ENCODE peak calls at places on chromosomes 12 and 14, in four cellular contexts. U is heart left ventricle, P is A549, V is cardiac muscle cell. K is an unnamed sample.

GRCh38 chr12:65740873-65741600 is 83.2 kb upstream of the HMGA2 start:
- DNase-seq in V (peak), P (peak), U (peak), K (peak)

GRCh38 chr12:70724444-70724843 is 87.2 kb upstream of the PTPRB start:
- DNase-seq in V (peak), U (no peak), P (no peak), K (no peak)

GRCh38 chr12:32595251-32595650 is 83.8 kb upstream of the DNM1L start:
- DNase-seq in U (no peak), V (no peak), P (no peak), K (peak)

GRCh38 chr12:89029961-89030360 is 322.3 kb downstream of the DUSP6 start:
- DNase-seq in U (no peak), V (no peak), P (no peak), K (no peak)

GRCh38 chr14:73943083-73943482 is 6.8 kb downstream of the FAM161B start:
- DNase-seq in U (no peak), V (no peak), P (no peak), K (no peak)

GRCh38 chr12:96986883-96987523 is 79.9 kb downstream of the NEDD1 start:
- DNase-seq in U (no peak), P (peak), V (peak), K (no peak)

GRCh38 chr14:75982724-75983358 is 1.0 kb upstream of the TGFB3 start:
- DNase-seq in P (peak), V (no peak), U (peak), K (no peak)

GRCh38 chr12:124026755-124027745 is 54.0 kb downstream of the ZNF664 start:
- DNase-seq in V (no peak), P (no peak), U (no peak), K (peak)

GRCh38 chr12:7935464-7935772 is 569 bp downstream of the SLC2A3 start:
- DNase-seq in P (no peak), V (no peak), U (no peak), K (no peak)

GRCh38 chr12:51195841-51196240 is 22.0 kb downstream of the POU6F1 start:
- DNase-seq in V (no peak), U (no peak), P (no peak), K (no peak)

GRCh38 chr14:50488521-50488920 is 43.8 kb downstream of the MAP4K5 start:
- DNase-seq in U (no peak), P (no peak), V (no peak), K (no peak)

GRCh38 chr12:108792361-108793292 is 61.3 kb upstream of the CORO1C start:
- DNase-seq in P (no peak), U (no peak), V (no peak), K (no peak)

GRCh38 chr14:65074449-65075155 is 27.7 kb downstream of the MAX start:
- DNase-seq in U (no peak), P (no peak), V (no peak), K (no peak)

GRCh38 chr12:38904932-38905479 is 385 bp downstream of the CPNE8 start:
- DNase-seq in U (peak), P (peak), V (no peak), K (no peak)

GRCh38 chr12:90292183-90292582 is 583.5 kb upstream of the ATP2B1 start:
- DNase-seq in U (no peak), V (no peak), P (no peak), K (no peak)

GRCh38 chr12:132326646-132327045 is 2.7 kb downstream of the GALNT9 start:
- DNase-seq in U (no peak), V (no peak), P (no peak), K (no peak)

GRCh38 chr12:18239561-18239960 is 21.8 kb upstream of the PIK3C2G start:
- DNase-seq in P (no peak), V (no peak), U (no peak), K (no peak)

GRCh38 chr12:65602579-65603295 is 221.5 kb upstream of the HMGA2 start:
- DNase-seq in P (peak), V (peak), U (peak), K (peak)

GRCh38 chr12:43444940-43445564 is 107.0 kb downstream of the ADAMTS20 start:
- DNase-seq in P (no peak), V (peak), U (no peak), K (peak)

GRCh38 chr12:71169286-71169685 is 11.5 kb upstream of the TSPAN8 start:
- DNase-seq in P (no peak), U (no peak), V (no peak), K (no peak)

GRCh38 chr12:67940780-67941243 is 48.4 kb upstream of the IFNG-AS1 start:
- DNase-seq in P (no peak), U (no peak), V (peak), K (peak)

GRCh38 chr14:77407158-77407557 is 16.2 kb downstream of the NOXRED1 start:
- DNase-seq in U (no peak), V (no peak), P (no peak), K (no peak)

GRCh38 chr14:100376751-100377171 is 53.6 kb downstream of the SLC25A47 start:
- DNase-seq in V (no peak), P (peak), U (no peak), K (peak)

GRCh38 chr14:93230539-93230938 is 23.5 kb downstream of the UBR7 start:
- DNase-seq in P (no peak), V (no peak), U (no peak), K (no peak)

GRCh38 chr12:31578632-31579031 is 12.3 kb downstream of the DENND5B start:
- DNase-seq in V (no peak), U (no peak), P (no peak), K (peak)

GRCh38 chr12:111942557-111942956 is 70.4 kb downstream of the TMEM116 start:
- DNase-seq in P (no peak), U (no peak), V (no peak), K (no peak)

GRCh38 chr12:62646566-62646965 is 179.9 kb downstream of the MON2 start:
- DNase-seq in V (no peak), P (no peak), U (no peak), K (no peak)

DNA sequence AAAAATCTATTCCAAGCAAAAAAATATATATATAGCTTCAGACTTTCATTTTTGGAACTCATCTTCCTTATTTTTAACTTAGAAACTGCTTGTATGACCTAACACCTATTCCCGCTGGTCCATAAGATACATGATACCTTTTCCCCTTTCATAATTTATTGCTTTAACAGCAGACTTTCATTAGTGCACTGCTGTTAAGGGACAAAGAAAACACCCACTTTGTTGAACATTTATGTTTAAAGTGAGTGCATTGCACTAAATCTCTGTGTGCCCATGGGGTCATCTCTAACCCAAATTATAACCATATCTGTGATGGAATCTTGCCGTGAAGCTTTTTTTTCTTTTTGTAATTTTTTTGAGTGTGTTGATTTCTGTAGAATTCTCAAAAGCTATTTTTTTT is 261.8 kb downstream of the TMTC2 start:
- DNase-seq in P (no peak), V (no peak), U (no peak), K (no peak)
- H3K4me3 ChIP-seq in P (no peak), V (no peak), U (no peak), K (no peak)

GRCh38 chr14:89493877-89494634 is 77.0 kb upstream of the FOXN3 start:
- DNase-seq in U (no peak), P (no peak), V (no peak), K (no peak)
- H3K27ac ChIP-seq in U (no peak), P (no peak), V (no peak), K (no peak)

DNA sequence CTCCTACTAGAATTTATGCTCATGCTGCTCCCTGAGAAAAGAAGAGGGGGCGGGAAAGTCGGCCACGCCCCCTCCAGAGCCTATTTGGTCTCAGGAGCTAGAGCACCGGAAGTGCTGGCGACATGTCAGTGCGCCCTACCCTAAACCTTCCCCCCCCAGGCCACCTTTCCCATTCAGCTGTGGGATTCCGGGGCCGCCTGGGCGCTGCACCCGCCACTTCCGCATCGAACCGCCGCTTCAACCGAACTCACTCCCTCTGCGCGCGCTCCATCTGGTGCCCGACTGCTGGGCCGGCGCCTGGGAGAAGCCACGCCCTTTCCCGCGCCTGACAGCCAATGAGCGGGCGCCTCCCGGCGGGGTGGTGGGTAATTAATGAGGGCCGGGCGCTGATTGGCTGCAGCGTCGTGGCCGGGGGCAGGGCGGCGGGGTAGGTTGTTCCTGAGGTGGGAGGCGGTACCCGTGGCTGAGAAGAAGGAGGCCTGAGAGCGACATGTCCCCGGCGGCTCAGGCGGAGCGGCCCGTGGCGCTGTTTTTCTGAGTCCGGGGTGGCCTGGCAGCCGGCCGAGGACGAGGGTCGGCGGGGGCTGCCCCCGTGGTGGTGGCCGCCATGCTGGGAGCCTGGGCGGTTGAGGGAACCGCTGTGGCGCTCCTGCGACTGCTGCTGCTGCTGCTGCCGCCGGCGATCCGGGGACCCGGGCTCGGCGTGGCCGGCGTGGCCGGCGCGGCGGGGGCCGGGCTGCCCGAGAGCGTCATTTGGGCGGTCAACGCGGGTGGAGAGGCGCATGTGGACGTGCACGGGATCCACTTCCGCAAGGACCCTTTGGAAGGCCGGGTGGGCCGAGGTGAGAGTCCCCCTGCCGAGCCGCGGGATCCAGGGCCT is at the start of gene MLEC:
- DNase-seq in V (peak), P (peak), U (peak), K (peak)
- H3K4me3 ChIP-seq in V (peak), P (peak), U (peak), K (peak)

DNA sequence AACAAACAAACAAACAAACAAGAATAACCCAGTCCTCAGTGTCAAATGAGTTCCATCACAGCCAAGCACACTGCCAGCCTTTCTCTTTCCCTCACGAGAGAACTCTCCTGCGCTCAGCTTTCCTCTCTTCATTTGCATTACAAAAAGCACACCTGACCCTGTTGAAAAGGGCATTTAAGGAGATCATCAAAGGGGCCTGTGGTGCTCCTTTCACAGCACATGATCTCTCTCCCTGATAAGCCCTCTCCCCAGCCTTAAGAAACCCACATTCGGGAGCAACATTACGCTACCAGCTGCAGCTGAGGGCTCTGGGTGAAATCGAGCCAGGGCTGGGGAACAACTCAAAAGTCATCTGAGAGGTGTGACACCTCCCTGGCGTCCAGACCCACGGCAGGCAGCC is 165.6 kb upstream of the TMCC3 start:
- DNase-seq in V (no peak), U (no peak), P (no peak), K (no peak)
- H3K27ac ChIP-seq in V (no peak), U (no peak), P (no peak), K (no peak)